ENCODE peak calls at places on chromosomes 7 and 10, in five cellular contexts. T is breast epithelium, D is transverse colon, E is HCT116, R is spleen. L is an unnamed sample. For H3K27me3, the result is how much of the 10 kb centered on the place peaks cover.

GRCh38 chr10:121373411-121373810 is 224.8 kb downstream of the FGFR2 start:
- DNase-seq in T (no peak), D (no peak), E (no peak), R (no peak), L (no peak)

GRCh38 chr10:124654686-124655085 is 89.5 kb downstream of the FAM53B start:
- DNase-seq in T (no peak), D (no peak), E (no peak), R (peak), L (peak)

GRCh38 chr10:31929260-31929985 is 792 bp upstream of the ARHGAP12 start:
- DNase-seq in T (peak), D (peak), E (no peak), R (peak), L (peak)

GRCh38 chr7:37481154-37481553 is 32.5 kb upstream of the ELMO1 start:
- DNase-seq in T (no peak), D (no peak), E (no peak), R (no peak), L (no peak)

GRCh38 chr10:25786181-25786580 is 147.8 kb upstream of the MYO3A start:
- DNase-seq in T (no peak), D (no peak), E (no peak), R (no peak), L (no peak)

GRCh38 chr10:106311590-106311989 is 852.9 kb downstream of the SORCS1 start:
- DNase-seq in T (no peak), D (no peak), E (no peak), R (no peak), L (no peak)

GRCh38 chr7:128211626-128212025 is 29.5 kb upstream of the LEP start:
- DNase-seq in T (no peak), D (no peak), E (no peak), R (no peak), L (no peak)

GRCh38 chr7:96998333-96998732 is 7.0 kb upstream of the DLX6 start:
- DNase-seq in T (no peak), D (no peak), E (no peak), R (no peak), L (no peak)

GRCh38 chr10:34966440-34966839 is 123.7 kb downstream of the CUL2 start:
- DNase-seq in T (no peak), D (no peak), E (no peak), R (no peak), L (no peak)

GRCh38 chr10:113099431-113100298 is 149.6 kb downstream of the TCF7L2 start:
- DNase-seq in T (no peak), D (no peak), E (no peak), R (no peak), L (peak)

GRCh38 chr7:100441641-100442535 is 5.6 kb upstream of the PPP1R35 start:
- DNase-seq in T (peak), D (no peak), E (no peak), R (peak), L (no peak)

GRCh38 chr10:49387029-49387428 is 8.9 kb downstream of the DRGX start:
- DNase-seq in T (no peak), D (no peak), E (no peak), R (no peak), L (no peak)

GRCh38 chr10:70651661-70652060 is 20.6 kb upstream of the ADAMTS14 start:
- DNase-seq in T (no peak), D (no peak), E (no peak), R (no peak), L (no peak)

GRCh38 chr7:41416208-41416595 is 286.7 kb downstream of the INHBA start:
- DNase-seq in T (no peak), D (no peak), E (no peak), R (no peak), L (no peak)

GRCh38 chr10:133157662-133158436 is 2.2 kb upstream of the KNDC1 start:
- DNase-seq in T (peak), D (no peak), E (no peak), R (peak), L (no peak)

GRCh38 chr7:154841731-154842331 is 161.1 kb downstream of the PAXIP1 start:
- DNase-seq in T (no peak), D (no peak), E (no peak), R (no peak), L (peak)

GRCh38 chr7:69205576-69205975 is 392.7 kb upstream of the AUTS2 start:
- DNase-seq in T (no peak), D (no peak), E (no peak), R (no peak), L (no peak)

GRCh38 chr7:76356823-76357222 is 2.0 kb downstream of the YWHAG start:
- DNase-seq in T (no peak), D (peak), E (no peak), R (no peak), L (no peak)

GRCh38 chr7:76354516-76354915 is 4.3 kb downstream of the YWHAG start:
- DNase-seq in T (no peak), D (no peak), E (no peak), R (no peak), L (no peak)

GRCh38 chr7:76353744-76354143 is 5.0 kb downstream of the YWHAG start:
- DNase-seq in T (no peak), D (no peak), E (no peak), R (no peak), L (no peak)

GRCh38 chr7:76356115-76356514 is 2.7 kb downstream of the YWHAG start:
- DNase-seq in T (no peak), D (no peak), E (no peak), R (no peak), L (no peak)

GRCh38 chr7:76354981-76355730 is 3.6 kb downstream of the YWHAG start:
- DNase-seq in T (no peak), D (no peak), E (no peak), R (no peak), L (no peak)
- TF ChIP-seq POLR2AphosphoS5 in T (no peak), D (no peak), E (no peak), R (no peak), L (no peak)

GRCh38 chr7:157528785-157529341 is 192.1 kb downstream of the DNAJB6 start:
- DNase-seq in T (peak), D (no peak), E (no peak), R (peak), L (no peak)
- H3K27me3 ChIP-seq in T (under half), D (under half), E (under half), R (under half), L (under half)

GRCh38 chr10:93481931-93482834 is at the start of gene MYOF:
- DNase-seq in T (peak), D (peak), E (peak), R (no peak), L (peak)
- TF ChIP-seq CTCF in T (peak), D (peak), E (peak), R (peak), L (peak)

GRCh38 chr10:71893258-71893815 is 42.3 kb upstream of the PSAP start:
- DNase-seq in T (no peak), D (no peak), E (no peak), R (peak), L (no peak)
- TF ChIP-seq POLR2AphosphoS5 in T (no peak), D (no peak), E (no peak), R (no peak), L (no peak)

L was measured in prostate gland.